ENCODE peak calls at places on chromosome 2, in five cellular contexts. Z is tibial nerve, Y is prostate gland, J is thyroid gland, S is esophagus squamous epithelium. K is an unnamed sample.

GRCh38 chr2:20419007-20419576 is 27.8 kb upstream of the RHOB start:
- DNase-seq in J (peak; percentile 74), Z (no peak), Y (peak; percentile 46), S (no peak), K (peak; percentile 56)

GRCh38 chr2:129061079-129061785 is 742.6 kb upstream of the HS6ST1 start:
- DNase-seq in Z (no peak), Y (no peak), J (no peak), S (no peak), K (no peak)

GRCh38 chr2:144415381-144415780 is 104.5 kb downstream of the ZEB2 start:
- DNase-seq in Z (no peak), S (no peak), Y (no peak), J (no peak), K (no peak)

GRCh38 chr2:170313636-170314348 is 135.8 kb downstream of the MYO3B start:
- DNase-seq in Y (no peak), S (no peak), J (no peak), Z (no peak), K (no peak)

GRCh38 chr2:28344756-28345291 is 47.8 kb upstream of the FOSL2 start:
- DNase-seq in Z (no peak), Y (no peak), J (no peak), S (no peak), K (no peak)

GRCh38 chr2:235506997-235507615 is 13.3 kb downstream of the AGAP1 start:
- DNase-seq in Z (no peak), J (no peak), S (no peak), Y (no peak), K (no peak)

GRCh38 chr2:143171817-143172216 is 42.6 kb downstream of the ARHGAP15 start:
- DNase-seq in Y (no peak), Z (no peak), S (no peak), J (no peak), K (no peak)

GRCh38 chr2:201280191-201281040 is 20.1 kb downstream of the CASP8 start:
- DNase-seq in S (no peak), Y (no peak), Z (no peak), J (no peak), K (no peak)

GRCh38 chr2:101974663-101975062 is 17.1 kb upstream of the IL1R2 start:
- DNase-seq in S (no peak), J (no peak), Z (no peak), Y (no peak), K (peak; percentile 65)

GRCh38 chr2:115880558-115880957 is 1438.1 kb downstream of the DPP10 start:
- DNase-seq in Z (no peak), Y (no peak), J (no peak), S (no peak), K (no peak)

GRCh38 chr2:220857371-220857770 is 714.7 kb downstream of the EPHA4 start:
- DNase-seq in S (no peak), Z (no peak), Y (no peak), J (no peak), K (no peak)

GRCh38 chr2:79159653-79160052 is at the start of gene REG3A:
- DNase-seq in Y (no peak), J (no peak), S (no peak), Z (no peak), K (no peak)

GRCh38 chr2:42809876-42810125 is 17.4 kb upstream of the HAAO start:
- DNase-seq in S (no peak), Z (peak; percentile 65), Y (peak; percentile 78), J (peak; percentile 89), K (peak; percentile 92)

GRCh38 chr2:151410485-151410833 is 757 bp downstream of the RIF1 start:
- DNase-seq in Z (no peak), S (no peak), J (peak; percentile 44), Y (peak; percentile 30), K (no peak)

GRCh38 chr2:40364143-40364903 is 87.6 kb downstream of the SLC8A1 start:
- DNase-seq in J (no peak), Y (no peak), S (no peak), Z (no peak), K (no peak)

GRCh38 chr2:50143822-50144575 is 887.9 kb downstream of the NRXN1 start:
- DNase-seq in Y (peak; percentile 31), Z (no peak), S (no peak), J (no peak), K (no peak)

GRCh38 chr2:158144914-158145625 is 43.4 kb downstream of the UPP2 start:
- DNase-seq in Z (no peak), J (no peak), S (no peak), Y (no peak), K (no peak)

GRCh38 chr2:169069341-169069740 is at the start of gene DHRS9:
- DNase-seq in Y (no peak), J (no peak), Z (no peak), S (no peak), K (no peak)

GRCh38 chr2:63023444-63023843 is 27.2 kb upstream of the OTX1 start:
- DNase-seq in Z (no peak), S (no peak), Y (no peak), J (no peak), K (no peak)

GRCh38 chr2:67854103-67854502 is 208.7 kb downstream of the C1D start:
- DNase-seq in J (no peak), S (no peak), Z (no peak), Y (no peak), K (no peak)

GRCh38 chr2:236862961-236863728 is 222.5 kb upstream of the COPS8 start:
- DNase-seq in J (no peak), Y (no peak), Z (no peak), S (no peak), K (no peak)

GRCh38 chr2:219247678-219248642 is 2.7 kb downstream of the STK16 start:
- DNase-seq in J (no peak), S (no peak), Z (no peak), Y (no peak), K (no peak)

GRCh38 chr2:61988462-61989366 is 83.2 kb downstream of the COMMD1 start:
- DNase-seq in Y (no peak), Z (no peak), S (no peak), J (no peak), K (no peak)

GRCh38 chr2:238509151-238509820 is 82.6 kb downstream of the ASB1 start:
- DNase-seq in J (no peak), S (no peak), Z (no peak), Y (no peak), K (no peak)

GRCh38 chr2:64019083-64019974 is at the start of gene VPS54:
- DNase-seq in Z (peak; percentile 23), J (peak; percentile 59), S (no peak), Y (peak; percentile 50), K (peak; percentile 74)

GRCh38 chr2:158773121-158773520 is 22.0 kb upstream of the DAPL1 start:
- DNase-seq in J (no peak), Z (no peak), S (no peak), Y (no peak), K (no peak)

GRCh38 chr2:218345491-218346176 is 11.0 kb upstream of the CATIP start:
- DNase-seq in Y (peak; percentile 45), Z (no peak), S (no peak), J (no peak), K (no peak)

GRCh38 chr2:17083902-17084301 is 418.3 kb upstream of the CYRIA start:
- DNase-seq in Y (no peak), Z (no peak), S (no peak), J (no peak), K (no peak)

GRCh38 chr2:17835511-17835910 is 19.3 kb downstream of the MSGN1 start:
- DNase-seq in Z (no peak), S (no peak), Y (no peak), J (no peak), K (no peak)

GRCh38 chr2:160214461-160215055 is 14.5 kb upstream of the ITGB6 start:
- DNase-seq in J (peak; percentile 89), S (no peak), Z (no peak), Y (peak; percentile 16), K (no peak)

GRCh38 chr2:132584976-132585817 is 84.8 kb downstream of the LYPD1 start:
- DNase-seq in S (no peak), Z (no peak), Y (no peak), J (no peak), K (no peak)

GRCh38 chr2:100060875-100061274 is 81.5 kb downstream of the AFF3 start:
- DNase-seq in J (no peak), S (no peak), Y (no peak), Z (no peak), K (no peak)
- H3K9me3 ChIP-seq in J (no peaks in the 10 kb centered on the region), S (no peaks in the 10 kb centered on the region), Y (no peaks in the 10 kb centered on the region), Z (no peaks in the 10 kb centered on the region), K (no peaks in the 10 kb centered on the region)

DNA sequence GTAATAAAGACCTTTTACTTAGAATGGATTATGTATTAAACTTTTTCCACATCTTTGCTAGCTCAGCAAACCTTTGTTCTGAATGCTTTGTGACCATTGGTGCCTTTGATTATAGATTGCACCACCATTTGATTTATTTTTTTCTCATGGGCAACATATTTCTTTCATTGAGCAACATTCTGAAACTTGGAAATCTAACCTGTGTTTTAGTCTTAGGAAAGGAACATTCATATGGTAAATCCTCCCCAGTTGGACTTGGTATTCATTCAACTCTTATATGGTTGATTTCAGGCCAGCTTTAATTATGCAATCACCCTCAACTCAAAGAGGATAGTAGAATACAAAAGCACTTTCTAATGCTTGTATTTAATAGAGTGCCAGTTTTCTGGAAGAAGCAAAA is 1077.9 kb upstream of the ZEB2 start:
- DNase-seq in J (no peak), Y (no peak), S (no peak), Z (no peak), K (no peak)
- H3K27ac ChIP-seq in J (no peak overlapping the region), Y (no peak overlapping the region), S (no peak overlapping the region), Z (no peak overlapping the region), K (no peak overlapping the region)

GRCh38 chr2:71454221-71455010 is 1.1 kb downstream of the DYSF start:
- DNase-seq in J (no peak), S (no peak), Y (no peak), Z (no peak), K (no peak)
- TF ChIP-seq POLR2A in J (no peak), S (peak; percentile 8), Y (no peak), Z (no peak), K (no peak)

GRCh38 chr2:172198908-172199307 is 96.2 kb upstream of the DLX2 start:
- DNase-seq in J (no peak), S (no peak), Z (no peak), Y (no peak), K (no peak)

GRCh38 chr2:172198361-172198760 is 95.7 kb upstream of the DLX2 start:
- DNase-seq in S (no peak), Y (no peak), Z (no peak), J (no peak), K (no peak)

GRCh38 chr2:172193331-172194089 is 90.8 kb upstream of the DLX2 start:
- DNase-seq in Z (no peak), Y (no peak), J (no peak), S (no peak), K (no peak)

GRCh38 chr2:172196768-172197322 is 94.1 kb upstream of the DLX2 start:
- DNase-seq in S (no peak), Y (peak; percentile 84), J (no peak), Z (no peak), K (no peak)

DNA sequence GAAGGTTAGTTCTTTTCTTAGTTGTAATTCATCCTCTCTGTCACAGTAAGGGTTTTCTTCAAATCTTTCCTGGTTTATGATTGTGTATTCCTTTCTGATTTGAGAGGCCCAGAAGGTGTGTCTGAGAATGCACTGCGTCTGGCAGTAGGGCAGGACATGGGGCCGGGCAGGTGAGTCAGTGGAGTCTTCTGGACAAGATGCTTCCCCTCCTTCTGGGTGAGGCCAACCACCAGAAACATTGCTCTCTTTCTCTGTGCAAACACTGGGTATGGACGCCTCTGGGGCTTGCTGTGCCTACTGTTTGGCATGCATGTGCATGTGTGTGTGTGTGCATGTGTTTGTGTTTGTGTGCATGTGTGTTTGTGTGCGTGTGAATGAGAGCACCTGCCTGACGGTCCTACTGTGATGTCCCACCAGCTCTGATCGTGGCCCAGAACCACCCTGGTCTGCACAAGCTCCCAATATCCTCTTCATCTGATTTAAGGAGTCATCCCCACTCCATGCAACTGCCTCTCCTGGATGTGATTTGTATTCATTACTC is 93.2 kb upstream of the DLX2 start:
- DNase-seq in Y (no peak), Z (no peak), S (no peak), J (no peak), K (no peak)
- H3K9me3 ChIP-seq in Y (no peaks in the 10 kb centered on the region), Z (no peaks in the 10 kb centered on the region), S (peaks cover 26% of the 10 kb centered on the region), J (no peaks in the 10 kb centered on the region), K (no peaks in the 10 kb centered on the region)